ENCODE peak calls at places on chromosome 13, in nine cellular contexts. P, X, Q, C, G, O, R, E and M are unnamed samples.

GRCh38 chr13:50798923-50799322 is 44.6 kb downstream of the DLEU7 start:
- DNase-seq in X (no peak), O (no peak), Q (no peak), C (peak; percentile 16), R (no peak), P (no peak), G (peak; percentile 40), E (no peak), M (peak; percentile 57)

GRCh38 chr13:114118086-114118762 is 14.2 kb downstream of the RASA3 start:
- DNase-seq in X (no peak), C (no peak), E (no peak), O (no peak), Q (no peak), G (no peak), P (no peak), R (no peak), M (no peak)

GRCh38 chr13:39655569-39656324 is at the start of gene COG6:
- DNase-seq in X (peak; percentile 84), E (peak; percentile 83), O (peak; percentile 79), P (peak; percentile 80), Q (peak; percentile 82), R (peak; percentile 92), C (peak; percentile 83), G (peak; percentile 86), M (peak; percentile 84)

GRCh38 chr13:62119739-62120700 is 704.4 kb upstream of the PCDH20 start:
- DNase-seq in E (no peak), Q (no peak), O (peak; percentile 0), R (no peak), X (peak; percentile 47), P (peak; percentile 17), C (peak; percentile 43), G (peak; percentile 31), M (peak; percentile 8)

GRCh38 chr13:29100739-29101138 is 280.6 kb downstream of the MTUS2 start:
- DNase-seq in X (no peak), C (no peak), P (no peak), O (no peak), E (no peak), Q (no peak), G (no peak), R (no peak), M (no peak)

GRCh38 chr13:73303858-73304257 is 245.1 kb downstream of the KLF5 start:
- DNase-seq in E (no peak), R (no peak), X (no peak), O (no peak), C (peak; percentile 14), P (peak; percentile 75), G (peak; percentile 82), Q (no peak), M (peak; percentile 54)

GRCh38 chr13:110874508-110874960 is 40.3 kb downstream of the ANKRD10 start:
- DNase-seq in R (peak; percentile 89), E (peak; percentile 85), Q (peak; percentile 81), X (peak; percentile 64), C (peak; percentile 64), P (peak; percentile 46), G (peak; percentile 70), O (peak; percentile 73), M (peak; percentile 58)

GRCh38 chr13:98548230-98548629 is 28.7 kb downstream of the STK24 start:
- DNase-seq in G (no peak), P (peak; percentile 42), Q (no peak), E (no peak), O (peak; percentile 14), X (no peak), R (no peak), C (no peak), M (peak; percentile 50)

GRCh38 chr13:32031025-32031814 is at the start of gene FRY:
- DNase-seq in R (peak; percentile 65), C (peak; percentile 68), X (peak; percentile 56), Q (peak; percentile 27), G (peak; percentile 62), O (peak; percentile 72), P (peak; percentile 58), E (peak; percentile 54), M (peak; percentile 53)

GRCh38 chr13:59793107-59793506 is 370.6 kb downstream of the DIAPH3 start:
- DNase-seq in C (no peak), P (no peak), X (no peak), E (no peak), R (no peak), G (no peak), O (no peak), Q (no peak), M (no peak)

GRCh38 chr13:32007494-32007893 is 24.1 kb upstream of the FRY start:
- DNase-seq in C (no peak), Q (no peak), P (peak; percentile 8), R (no peak), O (no peak), G (no peak), E (no peak), X (no peak), M (peak; percentile 58)

GRCh38 chr13:40664100-40665060 is 2.1 kb downstream of the FOXO1 start:
- DNase-seq in Q (peak; percentile 66), C (peak; percentile 61), G (peak; percentile 49), E (peak; percentile 83), R (peak; percentile 64), P (no peak), O (peak; percentile 53), X (peak; percentile 38), M (no peak)

GRCh38 chr13:76379341-76380105 is 506.7 kb downstream of the KCTD12 start:
- DNase-seq in E (no peak), C (no peak), G (peak; percentile 6), X (no peak), R (no peak), P (no peak), O (peak; percentile 22), Q (no peak), M (no peak)

GRCh38 chr13:112746044-112746443 is 56.2 kb downstream of the ATP11A start:
- DNase-seq in E (no peak), X (no peak), P (no peak), C (no peak), Q (no peak), R (no peak), O (no peak), G (no peak), M (no peak)

GRCh38 chr13:75787249-75787940 is 151.3 kb downstream of the LMO7 start:
- DNase-seq in C (peak; percentile 37), P (peak; percentile 79), Q (no peak), E (no peak), X (no peak), O (peak; percentile 81), G (no peak), R (no peak), M (peak; percentile 71)

GRCh38 chr13:76023644-76024043 is 387.5 kb downstream of the LMO7 start:
- DNase-seq in G (peak; percentile 83), P (peak; percentile 48), O (no peak), Q (no peak), R (no peak), E (no peak), C (no peak), X (no peak), M (no peak)

GRCh38 chr13:34884366-34884765 is 57.7 kb upstream of the NBEA start:
- DNase-seq in X (no peak), P (no peak), G (no peak), Q (no peak), O (no peak), E (no peak), C (no peak), R (no peak), M (no peak)

GRCh38 chr13:40981361-40981760 is 37.8 kb downstream of the ELF1 start:
- DNase-seq in E (no peak), C (peak; percentile 37), Q (no peak), X (peak; percentile 37), O (peak; percentile 29), G (no peak), R (no peak), P (no peak), M (peak; percentile 26)

GRCh38 chr13:60627071-60627686 is 230.2 kb downstream of the TDRD3 start:
- DNase-seq in O (peak; percentile 10), G (peak; percentile 56), C (peak; percentile 49), R (no peak), Q (peak; percentile 16), X (peak; percentile 2), P (peak; percentile 3), E (no peak), M (peak; percentile 18)

DNA sequence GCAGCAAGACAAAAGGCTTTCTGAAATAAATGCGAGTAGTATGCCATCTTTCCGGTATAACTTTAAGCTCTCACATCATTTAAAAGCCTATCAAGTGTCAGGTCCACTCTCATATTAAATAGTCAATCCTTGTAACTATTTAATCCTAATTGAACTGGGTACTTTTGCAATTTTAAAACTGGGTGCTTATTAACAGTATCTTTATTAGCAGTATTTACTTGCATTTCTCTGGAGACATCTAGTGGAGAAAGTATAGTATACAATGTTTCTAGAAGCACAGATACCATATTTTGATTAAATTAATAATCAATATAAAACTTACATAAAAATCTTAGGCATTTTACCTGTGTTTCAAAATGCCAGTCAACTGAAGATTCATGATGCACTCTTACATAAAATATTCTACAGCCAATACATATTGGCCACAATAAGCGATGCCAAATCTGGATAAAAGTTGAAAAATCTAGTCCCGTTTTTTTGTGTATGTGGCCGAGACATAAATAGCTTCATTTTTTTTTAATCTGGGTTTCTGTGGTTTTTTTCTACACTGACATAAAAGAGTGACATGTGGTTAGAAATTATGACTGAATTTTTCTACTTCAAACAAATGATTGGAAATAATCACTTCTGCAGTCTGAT is 4.3 kb upstream of the POSTN start:
- DNase-seq in E (no peak), R (no peak), P (peak; percentile 47), Q (no peak), X (peak; percentile 64), G (peak; percentile 6), C (peak; percentile 61), O (peak; percentile 47), M (peak; percentile 60)
- TF ChIP-seq CTCF in E (peak; percentile 15), R (no peak), P (peak; percentile 73), Q (peak; percentile 48), X (no peak), G (peak; percentile 58), C (peak; percentile 62), O (peak; percentile 54), M (peak; percentile 61)

GRCh38 chr13:42992585-42993122 is 613 bp upstream of the EPSTI1 start:
- DNase-seq in R (no peak), X (no peak), E (no peak), G (no peak), Q (no peak), O (peak; percentile 24), C (peak; percentile 42), P (no peak), M (no peak)
- H3K4me3 ChIP-seq in R (peak overlapping the region; percentile 50), X (peak overlapping the region; percentile 63), E (peak overlapping the region; percentile 46), G (peak overlapping the region; percentile 61), Q (peak overlapping the region; percentile 62), O (peak overlapping the region; percentile 70), C (peak overlapping the region; percentile 69), P (no peak overlapping the region), M (peak overlapping the region; percentile 48)

DNA sequence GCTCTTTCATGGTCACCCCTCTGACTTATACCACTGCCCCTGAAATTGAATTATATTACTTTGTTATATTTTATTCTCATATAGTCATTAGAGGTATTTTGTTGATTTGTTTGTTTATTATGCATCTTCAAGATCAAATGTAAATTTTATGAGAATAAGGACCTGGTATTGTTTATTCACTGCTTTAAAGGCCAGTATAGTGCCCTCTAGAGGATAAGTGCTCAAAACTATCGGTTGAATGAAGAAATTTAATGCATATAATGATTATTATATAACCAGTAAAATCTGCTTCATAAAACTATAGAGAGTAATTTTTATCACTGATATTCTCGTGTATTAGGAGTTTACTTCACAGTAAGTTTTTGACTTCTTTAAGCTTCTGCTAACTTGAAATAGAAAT is 1401.9 kb downstream of the SLITRK1 start:
- DNase-seq in X (no peak), G (peak; percentile 32), Q (no peak), O (no peak), R (no peak), C (peak; percentile 10), P (no peak), E (no peak), M (peak; percentile 2)
- TF ChIP-seq CTCF in X (no peak), G (peak; percentile 58), Q (no peak), O (no peak), R (no peak), C (peak; percentile 38), P (no peak), E (no peak), M (peak; percentile 25)

GRCh38 chr13:79402679-79403078 is 3.4 kb downstream of the RBM26 start:
- DNase-seq in E (no peak), Q (no peak), O (no peak), G (no peak), C (no peak), X (no peak), P (no peak), R (no peak), M (no peak)
- H3K4me3 ChIP-seq in E (no peak overlapping the region), Q (no peak overlapping the region), O (no peak overlapping the region), G (peak overlapping the region; percentile 73), C (no peak overlapping the region), X (no peak overlapping the region), P (no peak overlapping the region), R (no peak overlapping the region), M (no peak overlapping the region)